ENCODE peak calls at places on chromosome 5, in five cellular contexts. T is spleen, B is WTC11, I is NCI-H524, U is NCI-H1694 treated with DMSO at 0.1 percent for 48 hours. A is an unnamed sample.

GRCh38 chr5:126868961-126869451 is 92.1 kb downstream of the LMNB1 start:
- DNase-seq in T (no peak), U (no peak), B (peak), I (peak), A (peak)

GRCh38 chr5:17096975-17097695 is 120.3 kb upstream of the BASP1 start:
- DNase-seq in U (no peak), I (no peak), B (peak), T (no peak), A (peak)

GRCh38 chr5:149951138-149951749 is 6.7 kb upstream of the PDE6A start:
- DNase-seq in U (no peak), B (no peak), I (no peak), T (no peak), A (peak)

GRCh38 chr5:95565280-95565920 is 10.5 kb downstream of the ARSK start:
- DNase-seq in B (no peak), T (no peak), U (no peak), I (no peak), A (no peak)

GRCh38 chr5:6611561-6612256 is 21.1 kb downstream of the NSUN2 start:
- DNase-seq in B (no peak), T (no peak), U (no peak), I (no peak), A (no peak)

GRCh38 chr5:59540366-59540765 is 353.2 kb downstream of the PDE4D start:
- DNase-seq in I (no peak), U (no peak), T (no peak), B (no peak), A (peak)

GRCh38 chr5:75668988-75669760 is 48.1 kb downstream of the POC5 start:
- DNase-seq in B (no peak), I (peak), U (no peak), T (peak), A (no peak)

GRCh38 chr5:90503596-90503995 is 25.8 kb downstream of the LYSMD3 start:
- DNase-seq in T (no peak), B (no peak), I (no peak), U (no peak), A (no peak)

A was measured in GM23338.